ENCODE peak calls at places on chromosomes 12 and 14, in seven cellular contexts. I is Right ventricle myocardium inferior; U is activated T-cell treated with anti-CD3 and anti-CD28 coated beads for 1 hour; M is stimulated activated CD4-positive, alpha-beta T cell treated with anti-CD3 and anti-CD28 coated beads, Interleukin-4, amount 100 ng/mL, for 4 hours; C is A172; V is OCI-M1; D is neural progenitor cell. X is an unnamed sample.

GRCh38 chr14:68938515-68939423 is 40.3 kb downstream of the ACTN1 start:
- DNase-seq in U (no peak), M (no peak), V (no peak), D (no peak), C (no peak), I (peak; percentile 53), X (no peak)

GRCh38 chr12:41277019-41277770 is 89.1 kb downstream of the PDZRN4 start:
- DNase-seq in M (no peak), C (peak; percentile 5), D (peak; percentile 69), U (no peak), I (no peak), V (peak; percentile 66), X (peak; percentile 59)

GRCh38 chr12:45212064-45212463 is 3.8 kb upstream of the ANO6 start:
- DNase-seq in V (no peak), D (no peak), I (no peak), M (no peak), C (no peak), U (no peak), X (no peak)

GRCh38 chr12:68595246-68595645 is 15.5 kb upstream of the RAP1B start:
- DNase-seq in U (no peak), C (no peak), I (no peak), D (no peak), M (no peak), V (no peak), X (no peak)

GRCh38 chr14:51609251-51609986 is 42.3 kb upstream of the FRMD6 start:
- DNase-seq in U (no peak), C (no peak), D (no peak), I (no peak), V (no peak), M (no peak), X (no peak)

GRCh38 chr14:56185991-56186390 is 67.8 kb downstream of the PELI2 start:
- DNase-seq in C (no peak), V (no peak), M (no peak), I (no peak), D (no peak), U (no peak), X (no peak)

GRCh38 chr14:73069585-73069984 is 11.3 kb downstream of the RBM25 start:
- DNase-seq in C (no peak), I (no peak), U (no peak), V (no peak), M (no peak), D (no peak), X (no peak)

GRCh38 chr14:56875104-56875675 is 64.9 kb upstream of the OTX2 start:
- DNase-seq in C (no peak), D (no peak), U (no peak), M (no peak), I (no peak), V (no peak), X (no peak)

GRCh38 chr12:123056053-123056452 is 75.6 kb downstream of the ARL6IP4 start:
- DNase-seq in M (no peak), V (no peak), C (peak; percentile 16), U (no peak), I (peak; percentile 25), D (no peak), X (no peak)

GRCh38 chr12:125125271-125125670 is 60.0 kb downstream of the AACS start:
- DNase-seq in M (no peak), I (no peak), V (no peak), D (no peak), U (no peak), C (no peak), X (peak; percentile 38)

GRCh38 chr12:108838194-108839010 is 19.0 kb downstream of the SSH1 start:
- DNase-seq in D (no peak), C (peak; percentile 98), U (peak; percentile 37), M (peak; percentile 49), V (peak; percentile 57), I (peak; percentile 95), X (peak; percentile 99)

GRCh38 chr12:5034605-5035004 is 9.1 kb upstream of the KCNA5 start:
- DNase-seq in M (no peak), U (no peak), D (no peak), C (no peak), I (no peak), V (no peak), X (no peak)

GRCh38 chr12:22797686-22798085 is 172.7 kb downstream of the ETNK1 start:
- DNase-seq in D (no peak), V (peak; percentile 74), I (no peak), U (no peak), C (no peak), M (no peak), X (no peak)

GRCh38 chr12:20477691-20478090 is 109.4 kb downstream of the PDE3A start:
- DNase-seq in C (no peak), U (no peak), I (no peak), M (no peak), D (peak; percentile 52), V (no peak), X (no peak)

GRCh38 chr14:45373877-45374276 is 120.9 kb upstream of the MIS18BP1 start:
- DNase-seq in V (no peak), U (no peak), M (no peak), I (no peak), D (peak; percentile 20), C (no peak), X (no peak)

GRCh38 chr14:63897706-63898105 is 44.9 kb downstream of the SYNE2 start:
- DNase-seq in I (no peak), U (no peak), V (no peak), M (no peak), D (no peak), C (no peak), X (no peak)

GRCh38 chr12:93818488-93819047 is 141.4 kb downstream of the CRADD start:
- DNase-seq in D (no peak), V (no peak), U (no peak), I (no peak), M (no peak), C (no peak), X (no peak)

GRCh38 chr12:54384591-54385041 is at the start of gene ZNF385A:
- DNase-seq in C (no peak), I (peak; percentile 78), D (no peak), U (no peak), M (no peak), V (peak; percentile 89), X (no peak)

GRCh38 chr12:53964315-53964713 is 8.6 kb upstream of the HOXC11 start:
- DNase-seq in D (no peak), M (no peak), V (peak; percentile 49), U (no peak), I (no peak), C (no peak), X (no peak)

GRCh38 chr12:97006585-97006984 is 99.5 kb downstream of the NEDD1 start:
- DNase-seq in D (no peak), I (no peak), C (no peak), M (no peak), V (no peak), U (no peak), X (peak; percentile 88)

GRCh38 chr12:53004178-53004577 is 2.1 kb upstream of the EIF4B start:
- DNase-seq in V (no peak), U (no peak), C (peak; percentile 48), I (no peak), D (peak; percentile 56), M (no peak), X (peak; percentile 53)

GRCh38 chr14:65042731-65043372 is 56.2 kb downstream of the FNTB start:
- DNase-seq in U (no peak), M (no peak), D (no peak), I (no peak), V (peak; percentile 97), C (no peak), X (no peak)

GRCh38 chr12:29148958-29149690 is at the start of gene FAR2:
- DNase-seq in C (peak; percentile 34), V (peak; percentile 79), U (peak; percentile 14), I (peak; percentile 78), D (peak; percentile 66), M (peak; percentile 45), X (peak; percentile 36)

GRCh38 chr14:67056684-67057083 is 132.6 kb upstream of the GARIN2 start:
- DNase-seq in I (peak; percentile 60), M (no peak), U (no peak), C (no peak), D (no peak), V (no peak), X (no peak)

GRCh38 chr14:54554401-54554800 is 12.5 kb upstream of the SAMD4A start:
- DNase-seq in M (no peak), C (no peak), U (no peak), I (no peak), V (no peak), D (no peak), X (no peak)

GRCh38 chr12:108526482-108527234 is 11.6 kb downstream of the FICD start:
- DNase-seq in I (no peak), C (no peak), U (no peak), V (no peak), D (peak; percentile 91), M (no peak), X (no peak)

GRCh38 chr12:32309811-32310755 is 89.3 kb upstream of the FGD4 start:
- DNase-seq in M (no peak), U (no peak), D (no peak), I (no peak), V (no peak), C (no peak), X (peak; percentile 10)

GRCh38 chr12:32587536-32588346 is 91.4 kb upstream of the DNM1L start:
- DNase-seq in D (no peak), U (no peak), I (no peak), V (no peak), C (no peak), M (no peak), X (no peak)

GRCh38 chr12:94110258-94110657 is 38.1 kb upstream of the PLXNC1 start:
- DNase-seq in D (no peak), C (no peak), V (no peak), M (no peak), U (no peak), I (no peak), X (no peak)

GRCh38 chr14:81465507-81466228 is 65.5 kb upstream of the STON2 start:
- DNase-seq in V (no peak), U (no peak), I (no peak), C (no peak), D (no peak), M (no peak), X (no peak)

GRCh38 chr12:896031-896430 is 53.5 kb downstream of the RAD52 start:
- DNase-seq in M (no peak), I (no peak), V (no peak), U (no peak), D (no peak), C (no peak), X (no peak)

GRCh38 chr12:57620936-57621496 is 9.8 kb downstream of the ARHGEF25 start:
- DNase-seq in D (peak; percentile 56), I (no peak), M (no peak), V (no peak), C (no peak), U (no peak), X (no peak)

GRCh38 chr12:1593232-1594044 is 943 bp downstream of the FBXL14 start:
- DNase-seq in M (peak; percentile 39), U (no peak), D (peak; percentile 61), V (peak; percentile 67), C (no peak), I (peak; percentile 78), X (peak; percentile 61)

GRCh38 chr14:28762949-28763313 is 3.7 kb upstream of the FOXG1 start:
- DNase-seq in U (no peak), D (peak; percentile 32), V (no peak), I (no peak), C (no peak), M (no peak), X (no peak)

GRCh38 chr12:6884539-6884938 is 11.4 kb upstream of the SPSB2 start:
- DNase-seq in I (no peak), M (no peak), U (no peak), C (no peak), V (no peak), D (no peak), X (no peak)

GRCh38 chr12:52260351-52261210 is 13.9 kb upstream of the KRT86 start:
- DNase-seq in V (peak; percentile 81), C (no peak), U (no peak), I (no peak), D (peak; percentile 25), M (no peak), X (no peak)

GRCh38 chr12:67910360-67911292 is 78.6 kb upstream of the IFNG-AS1 start:
- DNase-seq in U (no peak), M (no peak), D (no peak), I (no peak), C (peak; percentile 94), V (no peak), X (peak; percentile 94)

GRCh38 chr14:29236848-29237247 is 470.3 kb downstream of the FOXG1 start:
- DNase-seq in V (no peak), U (no peak), D (no peak), I (no peak), M (no peak), C (peak; percentile 69), X (peak; percentile 73)